ENCODE peak calls at places on chromosomes 6 and 20, in ten cellular contexts. L is astrocyte of the spinal cord, V is brain microvascular endothelial cell, H is fibroblast of pulmonary artery, J is lower lobe of right lung, P is bronchial epithelial cell, M is Panc1, B is dorsolateral prefrontal cortex, U is esophagus squamous epithelium, K is A549. Q is an unnamed sample.

GRCh38 chr6:11423072-11423471 is 114.5 kb upstream of the TMEM170B start:
- DNase-seq in J (no peak), V (no peak), M (no peak), K (no peak), U (no peak), L (no peak), B (no peak), H (no peak), P (peak), Q (no peak)

GRCh38 chr20:13455713-13456112 is 183.0 kb downstream of the TASP1 start:
- DNase-seq in J (no peak), K (no peak), M (no peak), U (no peak), V (no peak), H (peak), L (no peak), B (no peak), P (peak), Q (peak)

GRCh38 chr20:10536531-10536930 is 101.4 kb downstream of the SLX4IP start:
- DNase-seq in B (no peak), V (no peak), H (peak), K (peak), P (peak), M (no peak), U (no peak), J (peak), L (peak), Q (peak)

GRCh38 chr6:92125681-92126080 is 1293.7 kb downstream of the EPHA7 start:
- DNase-seq in U (no peak), M (no peak), P (no peak), L (no peak), B (no peak), V (no peak), H (no peak), K (no peak), J (no peak), Q (no peak)

GRCh38 chr6:137452331-137452894 is 41.8 kb downstream of the OLIG3 start:
- DNase-seq in H (no peak), V (no peak), M (no peak), U (no peak), P (no peak), K (no peak), J (no peak), B (no peak), L (peak), Q (peak)

GRCh38 chr6:113813207-113813606 is 43.9 kb upstream of the MARCKS start:
- DNase-seq in U (no peak), M (no peak), H (peak), K (no peak), J (no peak), L (peak), P (peak), V (peak), B (no peak), Q (peak)

GRCh38 chr6:77403424-77403823 is 59.9 kb downstream of the HTR1B start:
- DNase-seq in B (no peak), M (no peak), P (peak), V (peak), L (no peak), H (peak), K (peak), U (no peak), J (no peak), Q (peak)

GRCh38 chr6:116764961-116765841 is at the start of gene FAM162B:
- DNase-seq in P (no peak), U (no peak), J (peak), V (peak), K (peak), B (peak), H (peak), L (peak), M (no peak), Q (no peak)

GRCh38 chr6:161984707-161985106 is 710.8 kb upstream of the AGPAT4 start:
- DNase-seq in M (no peak), K (no peak), P (no peak), H (no peak), J (no peak), B (no peak), V (no peak), U (no peak), L (no peak), Q (no peak)

GRCh38 chr6:1406306-1407058 is 17.1 kb downstream of the FOXF2 start:
- DNase-seq in B (no peak), H (no peak), J (no peak), L (no peak), V (peak), K (no peak), M (no peak), P (no peak), U (no peak), Q (peak)

GRCh38 chr20:50427740-50428462 is 82.3 kb upstream of the PTPN1 start:
- DNase-seq in P (peak), U (no peak), V (no peak), M (no peak), H (peak), L (no peak), J (no peak), K (no peak), B (no peak), Q (peak)

GRCh38 chr6:140052757-140053729 is 678.6 kb upstream of the CITED2 start:
- DNase-seq in K (peak), V (peak), U (no peak), B (no peak), L (peak), H (peak), P (peak), M (no peak), J (no peak), Q (peak)

GRCh38 chr6:24980507-24981384 is 45.0 kb upstream of the RIPOR2 start:
- DNase-seq in U (no peak), M (no peak), L (no peak), V (no peak), P (no peak), J (no peak), K (no peak), H (peak), B (no peak), Q (peak)

GRCh38 chr20:32988008-32988407 is 16.2 kb downstream of the SUN5 start:
- DNase-seq in B (no peak), M (no peak), J (no peak), V (no peak), L (no peak), P (no peak), K (no peak), U (no peak), H (no peak), Q (no peak)

GRCh38 chr6:149887343-149887742 is 10.6 kb downstream of the RAET1E start:
- DNase-seq in K (peak), V (peak), J (no peak), H (peak), P (peak), B (no peak), U (no peak), L (peak), M (no peak), Q (peak)

GRCh38 chr6:23202207-23202606 is 632.8 kb downstream of the HDGFL1 start:
- DNase-seq in B (no peak), V (no peak), J (no peak), H (no peak), K (no peak), U (no peak), M (no peak), L (no peak), P (no peak), Q (no peak)

GRCh38 chr20:44217342-44218092 is 6.9 kb upstream of the OSER1 start:
- DNase-seq in J (peak), U (no peak), L (peak), H (peak), V (peak), M (no peak), K (peak), B (peak), P (peak), Q (peak)

GRCh38 chr6:71886184-71887005 is at the start of gene RIMS1:
- DNase-seq in J (no peak), B (peak), P (no peak), U (no peak), H (peak), L (peak), V (peak), M (no peak), K (peak), Q (peak)

GRCh38 chr20:46253391-46253790 is 54.9 kb downstream of the CDH22 start:
- DNase-seq in K (peak), J (no peak), M (no peak), V (no peak), B (no peak), L (no peak), H (no peak), P (peak), U (no peak), Q (no peak)

GRCh38 chr6:170253226-170253909 is 37.5 kb downstream of the DLL1 start:
- DNase-seq in M (no peak), U (no peak), L (no peak), B (no peak), V (no peak), J (no peak), P (no peak), H (no peak), K (no peak), Q (no peak)

GRCh38 chr6:47209632-47210031 is 100.1 kb downstream of the TNFRSF21 start:
- DNase-seq in P (no peak), U (no peak), V (peak), L (peak), H (peak), B (no peak), K (no peak), J (no peak), M (no peak), Q (peak)

GRCh38 chr6:155274533-155274932 is 10.7 kb downstream of the CLDN20 start:
- DNase-seq in U (no peak), J (no peak), B (no peak), K (no peak), M (no peak), L (peak), V (peak), P (peak), H (peak), Q (peak)

GRCh38 chr6:7568021-7568420 is 22.0 kb upstream of the SNRNP48 start:
- DNase-seq in K (no peak), P (no peak), U (no peak), L (peak), H (peak), J (no peak), M (no peak), V (peak), B (no peak), Q (peak)

GRCh38 chr6:209432-210103 is 82.7 kb upstream of the DUSP22 start:
- DNase-seq in B (no peak), J (no peak), M (no peak), V (no peak), U (no peak), P (no peak), H (no peak), K (no peak), L (no peak), Q (no peak)

GRCh38 chr6:46103437-46103836 is 26.4 kb upstream of the ENPP4 start:
- DNase-seq in K (no peak), H (no peak), U (no peak), J (no peak), B (no peak), V (no peak), P (no peak), M (no peak), L (no peak), Q (no peak)

GRCh38 chr6:107495196-107495643 is 5.3 kb downstream of the SOBP start:
- DNase-seq in V (no peak), P (peak), J (no peak), H (peak), L (peak), B (no peak), U (no peak), M (no peak), K (no peak), Q (peak)

GRCh38 chr20:14336667-14337066 is 745 bp downstream of the FLRT3 start:
- DNase-seq in V (peak), P (no peak), K (peak), U (no peak), J (no peak), H (peak), L (no peak), M (no peak), B (no peak), Q (peak)

GRCh38 chr6:156687875-156688549 is 89.2 kb upstream of the ARID1B start:
- DNase-seq in U (no peak), L (peak), B (peak), H (peak), V (peak), M (no peak), J (peak), P (peak), K (no peak), Q (peak)

GRCh38 chr6:3157151-3157933 is at the start of gene TUBB2A:
- DNase-seq in K (peak), L (peak), U (peak), J (peak), M (no peak), B (peak), P (peak), V (peak), H (peak), Q (peak)
- TF ChIP-seq CTCF in K (peak), L (peak), U (peak), J (peak), M (peak), B (peak), P (peak), V (peak), H (no peak), Q (peak)

GRCh38 chr20:5913166-5913565 is 37.2 kb downstream of the TRMT6 start:
- DNase-seq in K (no peak), M (no peak), B (no peak), L (no peak), H (no peak), V (no peak), J (no peak), U (no peak), P (no peak), Q (no peak)

GRCh38 chr20:5914859-5915258 is 35.5 kb downstream of the TRMT6 start:
- DNase-seq in H (no peak), P (no peak), M (no peak), L (no peak), V (no peak), B (no peak), U (no peak), J (no peak), K (no peak), Q (no peak)

GRCh38 chr20:5908981-5909380 is 41.4 kb downstream of the TRMT6 start:
- DNase-seq in V (peak), U (no peak), L (no peak), B (no peak), K (no peak), M (no peak), H (peak), J (no peak), P (no peak), Q (no peak)

GRCh38 chr20:5910192-5910591 is 40.1 kb downstream of the TRMT6 start:
- DNase-seq in K (no peak), M (no peak), V (no peak), P (no peak), B (no peak), L (no peak), J (no peak), U (no peak), H (no peak), Q (no peak)
- H3K4me3 ChIP-seq in K (no peak), M (no peak), V (no peak), P (no peak), B (no peak), L (no peak), J (no peak), U (no peak), H (no peak), Q (no peak)

DNA sequence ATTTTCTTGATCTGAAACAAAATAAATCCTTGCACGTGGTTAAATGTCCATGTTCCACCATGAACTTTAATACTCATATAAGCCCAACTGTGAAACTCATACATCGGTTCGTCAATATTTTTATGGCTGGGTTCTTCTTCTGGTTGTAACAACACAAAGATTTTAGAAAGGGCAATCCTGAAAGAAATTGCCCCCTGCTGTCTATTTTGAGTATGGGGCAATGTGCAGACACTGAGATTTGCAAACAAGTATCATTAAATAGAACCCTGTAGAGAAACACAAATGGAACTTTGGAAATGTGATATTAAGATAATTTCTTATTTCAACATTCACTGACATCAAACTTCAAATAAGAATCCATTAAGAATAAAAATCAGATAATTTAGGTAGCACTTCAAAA is 80.2 kb upstream of the PHACTR1 start:
- DNase-seq in U (no peak), J (no peak), B (no peak), K (peak), V (no peak), L (no peak), M (no peak), H (peak), P (no peak), Q (no peak)
- TF ChIP-seq CTCF in U (no peak), J (no peak), B (no peak), K (no peak), V (peak), L (peak), M (peak), H (peak), P (no peak), Q (peak)

GRCh38 chr20:62376112-62377063 is 9.3 kb upstream of the LAMA5 start:
- DNase-seq in B (no peak), M (no peak), P (peak), K (peak), L (no peak), J (no peak), U (no peak), V (no peak), H (peak), Q (peak)
- H3K4me3 ChIP-seq in B (no peak), M (no peak), P (no peak), K (no peak), L (no peak), J (no peak), U (no peak), V (no peak), H (no peak), Q (no peak)

GRCh38 chr20:60586417-60587105 is 628.3 kb downstream of the CDH26 start:
- DNase-seq in V (no peak), H (no peak), U (no peak), L (no peak), J (no peak), K (no peak), B (no peak), P (no peak), M (no peak), Q (no peak)
- TF ChIP-seq CTCF in V (no peak), H (no peak), U (no peak), L (no peak), J (no peak), K (no peak), B (no peak), P (no peak), M (no peak), Q (no peak)

GRCh38 chr6:30076333-30076732 is 764 bp upstream of the RNF39 start:
- DNase-seq in J (no peak), K (no peak), H (no peak), V (no peak), B (no peak), P (peak), M (no peak), L (no peak), U (no peak), Q (no peak)

GRCh38 chr6:30075987-30076311 is 380 bp upstream of the RNF39 start:
- DNase-seq in J (peak), K (no peak), B (no peak), U (no peak), L (no peak), M (no peak), P (peak), H (no peak), V (no peak), Q (no peak)

GRCh38 chr6:30073489-30074240 is 1.9 kb downstream of the RNF39 start:
- DNase-seq in U (no peak), H (no peak), V (no peak), B (no peak), L (no peak), K (no peak), J (no peak), M (no peak), P (no peak), Q (no peak)

GRCh38 chr6:30075094-30075986 is at the start of gene RNF39:
- DNase-seq in K (no peak), V (no peak), L (no peak), H (no peak), J (peak), B (no peak), P (peak), U (no peak), M (no peak), Q (no peak)

GRCh38 chr6:30074331-30075093 is 1.1 kb downstream of the RNF39 start:
- DNase-seq in B (no peak), P (no peak), M (no peak), V (no peak), K (no peak), H (no peak), U (no peak), L (no peak), J (peak), Q (no peak)
- H3K4me3 ChIP-seq in B (no peak), P (peak), M (no peak), V (no peak), K (no peak), H (no peak), U (peak), L (no peak), J (peak), Q (no peak)